ENCODE peak calls at places on chromosomes 11 and 22, in eight cellular contexts. Z is transverse colon, T is prostate gland, P is endothelial cell of umbilical vein, W is GM12891, S is sigmoid colon, R is GM23338, O is SK-N-SH. A is an unnamed sample.

GRCh38 chr11:75241906-75242644 is 1.5 kb downstream of the TPBGL start:
- DNase-seq in T (no peak), O (no peak), W (no peak), S (no peak), Z (no peak), P (no peak), R (peak; percentile 34), A (no peak)

GRCh38 chr11:72330131-72330727 is 86.3 kb upstream of the PHOX2A start:
- DNase-seq in O (no peak), R (no peak), S (no peak), P (peak; percentile 23), W (no peak), Z (no peak), T (no peak), A (no peak)

GRCh38 chr22:20654343-20655208 is 119.3 kb upstream of the SERPIND1 start:
- DNase-seq in T (no peak), S (no peak), Z (no peak), O (no peak), P (no peak), W (no peak), R (no peak), A (no peak)

GRCh38 chr22:24989541-24989951 is 37.0 kb downstream of the KIAA1671 start:
- DNase-seq in S (no peak), W (no peak), Z (no peak), R (no peak), O (no peak), P (no peak), T (no peak), A (no peak)

GRCh38 chr11:14773755-14774154 is 118.3 kb downstream of the CYP2R1 start:
- DNase-seq in W (no peak), P (no peak), T (no peak), O (no peak), Z (no peak), R (peak; percentile 80), S (no peak), A (no peak)

GRCh38 chr11:126112547-126112946 is 49.9 kb upstream of the CDON start:
- DNase-seq in S (peak; percentile 73), T (no peak), W (no peak), Z (no peak), R (no peak), O (peak; percentile 73), P (no peak), A (no peak)

GRCh38 chr22:37139762-37140161 is 10.0 kb downstream of the IL2RB start:
- DNase-seq in R (no peak), P (no peak), S (no peak), O (no peak), W (no peak), Z (no peak), T (no peak), A (no peak)

GRCh38 chr11:78339483-78339882 is 78.1 kb downstream of the GAB2 start:
- DNase-seq in S (no peak), Z (no peak), O (no peak), R (no peak), P (no peak), T (no peak), W (no peak), A (no peak)

GRCh38 chr11:86210898-86211297 is 33.7 kb upstream of the EED start:
- DNase-seq in O (no peak), W (no peak), P (no peak), S (no peak), R (no peak), Z (no peak), T (no peak), A (no peak)

GRCh38 chr22:21927174-21927823 is 25.3 kb downstream of the PPM1F start:
- DNase-seq in W (no peak), Z (no peak), R (peak; percentile 46), P (no peak), T (no peak), O (no peak), S (no peak), A (no peak)

GRCh38 chr22:37326726-37327125 is 44.4 kb downstream of the CYTH4 start:
- DNase-seq in Z (peak; percentile 58), T (peak; percentile 64), S (no peak), P (no peak), R (no peak), W (no peak), O (no peak), A (no peak)

GRCh38 chr11:94845622-94846021 is 77.5 kb downstream of the AMOTL1 start:
- DNase-seq in O (no peak), Z (no peak), P (no peak), W (no peak), T (peak; percentile 97), S (peak; percentile 74), R (no peak), A (no peak)

GRCh38 chr22:30582788-30583575 is 8.5 kb upstream of the GAL3ST1 start:
- DNase-seq in T (no peak), S (no peak), W (no peak), P (peak; percentile 54), R (no peak), O (no peak), Z (no peak), A (no peak)

GRCh38 chr11:78295991-78296930 is 107.5 kb downstream of the USP35 start:
- DNase-seq in W (no peak), R (no peak), O (no peak), S (no peak), T (no peak), Z (no peak), P (no peak), A (no peak)

GRCh38 chr22:22123960-22124278 is 120.7 kb upstream of the VPREB1 start:
- DNase-seq in Z (no peak), W (no peak), R (no peak), T (no peak), O (no peak), S (no peak), P (no peak), A (no peak)

GRCh38 chr11:124167852-124168251 is 15.3 kb upstream of the OR10D3 start:
- DNase-seq in W (no peak), P (no peak), S (no peak), Z (no peak), O (no peak), R (peak; percentile 64), T (no peak), A (no peak)

GRCh38 chr11:16604784-16605439 is 133.5 kb upstream of the C11orf58 start:
- DNase-seq in O (peak; percentile 84), S (peak; percentile 64), P (peak; percentile 29), Z (peak; percentile 59), W (no peak), R (peak; percentile 53), T (no peak), A (no peak)

GRCh38 chr11:36702330-36703054 is 104.5 kb upstream of the RAG2 start:
- DNase-seq in S (no peak), Z (no peak), W (peak; percentile 29), R (peak; percentile 85), P (peak; percentile 62), T (peak; percentile 35), O (peak; percentile 73), A (peak; percentile 24)

GRCh38 chr11:86632499-86633269 is 39.7 kb downstream of the ME3 start:
- DNase-seq in P (peak; percentile 96), R (peak; percentile 39), T (no peak), O (peak; percentile 8), S (peak; percentile 66), W (no peak), Z (no peak), A (no peak)

GRCh38 chr22:36365020-36365411 is 22.8 kb downstream of the MYH9 start:
- DNase-seq in R (no peak), Z (peak; percentile 75), W (peak; percentile 60), O (no peak), T (no peak), S (peak; percentile 90), P (peak; percentile 94), A (no peak)

GRCh38 chr11:65180877-65181568 is 705 bp upstream of the CAPN1 start:
- DNase-seq in P (peak; percentile 67), S (peak; percentile 82), O (peak; percentile 96), R (peak; percentile 89), T (peak; percentile 25), W (peak; percentile 83), Z (peak; percentile 73), A (peak; percentile 78)
- TF ChIP-seq POLR2AphosphoS5 in P (peak; percentile 11), S (no peak), O (no peak), R (peak; percentile 50), T (no peak), W (no peak), Z (peak; percentile 59), A (no peak)

DNA sequence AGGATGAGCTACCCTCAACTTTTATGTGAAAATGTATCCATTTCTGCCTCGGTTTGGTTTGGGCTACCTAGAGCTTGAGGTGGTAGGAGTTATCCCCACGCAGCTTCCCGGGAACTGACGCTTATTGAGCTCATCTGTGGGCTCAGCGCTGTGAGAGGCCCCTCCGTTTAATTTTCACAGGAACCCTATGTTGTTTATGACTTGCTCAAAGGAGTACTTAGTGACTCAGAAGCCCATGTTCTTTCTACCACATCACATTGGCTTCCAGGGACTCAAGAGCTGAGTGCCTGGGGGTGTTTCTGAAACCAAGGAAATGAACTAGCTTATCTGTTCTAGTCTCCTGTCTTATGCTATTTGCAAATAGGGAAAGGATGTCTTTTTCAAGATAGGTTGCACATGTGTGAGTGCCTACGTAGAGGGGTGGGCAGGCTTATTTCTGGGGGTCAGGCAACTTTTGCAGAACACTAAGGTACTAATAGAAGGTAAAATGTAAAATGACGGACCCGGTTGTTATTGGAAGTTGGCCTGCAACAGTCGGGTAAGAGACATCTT is 40.5 kb downstream of the MICAL2 start:
- DNase-seq in P (no peak), R (no peak), O (no peak), Z (peak; percentile 6), W (no peak), S (no peak), T (no peak), A (no peak)
- TF ChIP-seq POLR2AphosphoS5 in P (no peak), R (no peak), O (no peak), Z (no peak), W (no peak), S (no peak), T (no peak), A (no peak)

GRCh38 chr22:38860291-38861169 is 11.5 kb downstream of the CBX6 start:
- DNase-seq in S (peak; percentile 68), W (no peak), R (peak; percentile 57), Z (no peak), P (no peak), O (no peak), T (no peak), A (no peak)

GRCh38 chr22:38862375-38863329 is 9.4 kb downstream of the CBX6 start:
- DNase-seq in W (no peak), R (peak; percentile 59), T (no peak), O (peak; percentile 60), Z (peak; percentile 33), S (peak; percentile 87), P (no peak), A (no peak)

GRCh38 chr22:38859581-38860290 is 12.3 kb downstream of the CBX6 start:
- DNase-seq in O (no peak), R (no peak), P (no peak), T (no peak), S (peak; percentile 52), Z (no peak), W (no peak), A (no peak)

GRCh38 chr22:38861927-38862326 is 10.1 kb downstream of the CBX6 start:
- DNase-seq in S (no peak), T (no peak), O (no peak), Z (no peak), W (no peak), R (no peak), P (no peak), A (no peak)

GRCh38 chr22:38861170-38861874 is 10.7 kb downstream of the CBX6 start:
- DNase-seq in T (no peak), W (no peak), Z (no peak), O (no peak), R (peak; percentile 46), P (no peak), S (peak; percentile 64), A (no peak)
- TF ChIP-seq POLR2AphosphoS5 in T (no peak), W (no peak), Z (no peak), O (no peak), R (no peak), P (no peak), S (no peak), A (peak; percentile 61)

GRCh38 chr11:64242920-64243854 is 2.3 kb downstream of the FKBP2 start:
- DNase-seq in S (no peak), Z (no peak), P (no peak), T (no peak), R (no peak), O (no peak), W (no peak), A (no peak)
- TF ChIP-seq POLR2AphosphoS5 in S (no peak), Z (no peak), P (peak; percentile 70), T (no peak), R (peak; percentile 21), O (no peak), W (peak; percentile 38), A (peak; percentile 88)

A was measured in GM12892.